ENCODE peak calls at places on chromosomes 6 and 20, in four cellular contexts. One of them, this sample, is unnamed.

GRCh38 chr20:48431635-48432034 is 396.2 kb downstream of the PREX1 start:
- DNase-seq in fibroblast of lung: no peak
- DNase-seq in lower lobe of right lung: no peak
- DNase-seq in upper lobe of right lung: no peak
- DNase-seq in this sample: no peak

GRCh38 chr6:156720739-156721714 is 56.2 kb upstream of the ARID1B start:
- DNase-seq in lower lobe of right lung: peak
- DNase-seq in upper lobe of right lung: peak
- DNase-seq in fibroblast of lung: no peak
- DNase-seq in this sample: no peak

GRCh38 chr6:137145421-137145820 is 28.0 kb downstream of the IL22RA2 start:
- DNase-seq in fibroblast of lung: no peak
- DNase-seq in lower lobe of right lung: no peak
- DNase-seq in upper lobe of right lung: no peak
- DNase-seq in this sample: no peak

GRCh38 chr6:137361701-137362100 is 132.5 kb downstream of the OLIG3 start:
- DNase-seq in fibroblast of lung: no peak
- DNase-seq in upper lobe of right lung: no peak
- DNase-seq in lower lobe of right lung: no peak
- DNase-seq in this sample: no peak

GRCh38 chr6:42332916-42333315 is 115.3 kb upstream of the MRPS10 start:
- DNase-seq in lower lobe of right lung: no peak
- DNase-seq in upper lobe of right lung: no peak
- DNase-seq in fibroblast of lung: no peak
- DNase-seq in this sample: no peak

GRCh38 chr6:9360881-9361280 is 925.5 kb upstream of the SLC35B3 start:
- DNase-seq in lower lobe of right lung: no peak
- DNase-seq in fibroblast of lung: peak
- DNase-seq in upper lobe of right lung: no peak
- DNase-seq in this sample: no peak

GRCh38 chr6:121436966-121437756 is 1.7 kb downstream of the GJA1 start:
- DNase-seq in upper lobe of right lung: peak
- DNase-seq in lower lobe of right lung: peak
- DNase-seq in fibroblast of lung: peak
- DNase-seq in this sample: no peak

GRCh38 chr20:39170896-39171463 is 208.8 kb downstream of the DHX35 start:
- DNase-seq in lower lobe of right lung: no peak
- DNase-seq in fibroblast of lung: no peak
- DNase-seq in upper lobe of right lung: no peak
- DNase-seq in this sample: no peak

GRCh38 chr6:169895000-169895759 is 143.8 kb downstream of the ERMARD start:
- DNase-seq in lower lobe of right lung: no peak
- DNase-seq in upper lobe of right lung: no peak
- DNase-seq in fibroblast of lung: no peak
- DNase-seq in this sample: no peak

GRCh38 chr6:159981591-159982245 is 12.8 kb downstream of the IGF2R start:
- DNase-seq in upper lobe of right lung: no peak
- DNase-seq in lower lobe of right lung: peak
- DNase-seq in fibroblast of lung: peak
- DNase-seq in this sample: peak

GRCh38 chr6:112827793-112828192 is 480.7 kb downstream of the RFPL4B start:
- DNase-seq in fibroblast of lung: peak
- DNase-seq in upper lobe of right lung: no peak
- DNase-seq in lower lobe of right lung: no peak
- DNase-seq in this sample: no peak

GRCh38 chr6:133623065-133623464 is 265.8 kb upstream of the TCF21 start:
- DNase-seq in upper lobe of right lung: no peak
- DNase-seq in lower lobe of right lung: no peak
- DNase-seq in fibroblast of lung: peak
- DNase-seq in this sample: no peak

GRCh38 chr6:31737315-31738047 is 1.2 kb upstream of the CLIC1 start:
- DNase-seq in lower lobe of right lung: no peak
- DNase-seq in upper lobe of right lung: no peak
- DNase-seq in fibroblast of lung: no peak
- DNase-seq in this sample: no peak
- H3K4me3 ChIP-seq in lower lobe of right lung: peak
- H3K4me3 ChIP-seq in upper lobe of right lung: peak
- H3K4me3 ChIP-seq in fibroblast of lung: peak
- H3K4me3 ChIP-seq in this sample: peak

DNA sequence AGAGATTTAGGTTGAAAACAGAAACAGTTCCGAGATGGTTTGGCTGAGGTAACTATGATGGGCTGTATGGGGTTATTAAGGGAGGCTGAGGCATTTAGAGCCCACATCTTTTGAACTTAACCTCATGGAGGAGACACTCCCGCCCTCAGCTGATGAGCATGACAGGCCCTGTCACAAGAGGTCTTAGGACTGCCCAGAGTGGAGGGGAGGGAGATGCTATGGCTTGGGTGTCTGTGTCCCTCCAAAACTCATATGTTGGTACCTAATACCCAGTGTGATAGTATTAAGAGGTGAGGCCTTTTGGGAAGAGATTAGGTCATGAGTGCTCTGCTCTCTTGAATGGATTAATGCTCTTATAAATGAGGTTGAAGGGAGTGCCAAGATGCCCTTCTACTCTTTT is 126.6 kb downstream of the CDC5L start:
- DNase-seq in upper lobe of right lung: peak
- DNase-seq in lower lobe of right lung: no peak
- DNase-seq in fibroblast of lung: no peak
- DNase-seq in this sample: no peak
- H3K4me3 ChIP-seq in upper lobe of right lung: no peak
- H3K4me3 ChIP-seq in lower lobe of right lung: no peak
- H3K4me3 ChIP-seq in fibroblast of lung: no peak
- H3K4me3 ChIP-seq in this sample: no peak

DNA sequence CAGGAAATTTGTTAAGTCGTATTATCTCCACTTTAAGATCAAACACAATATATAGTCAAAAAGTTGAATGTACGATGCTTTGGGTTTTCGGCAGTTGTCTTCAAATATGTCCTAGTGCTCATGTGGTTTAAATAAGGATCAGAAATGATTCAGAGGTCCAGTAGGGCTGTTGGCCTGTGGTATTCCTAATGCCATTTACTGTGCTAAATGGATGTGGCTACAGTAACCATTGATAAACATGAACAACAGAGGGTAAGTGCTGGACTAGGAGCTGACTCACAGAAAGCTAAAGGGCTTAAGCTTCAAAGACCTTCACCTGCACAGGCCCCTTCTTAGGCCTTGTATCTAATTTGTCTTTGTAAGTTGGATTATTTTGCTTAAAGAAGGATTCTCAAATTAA is 80.5 kb upstream of the TPD52L1 start:
- DNase-seq in lower lobe of right lung: no peak
- DNase-seq in fibroblast of lung: peak
- DNase-seq in upper lobe of right lung: no peak
- DNase-seq in this sample: no peak
- H3K4me3 ChIP-seq in lower lobe of right lung: no peak
- H3K4me3 ChIP-seq in fibroblast of lung: no peak
- H3K4me3 ChIP-seq in upper lobe of right lung: no peak
- H3K4me3 ChIP-seq in this sample: no peak

GRCh38 chr20:12535770-12536169 is 473.0 kb upstream of the SPTLC3 start:
- DNase-seq in lower lobe of right lung: no peak
- DNase-seq in upper lobe of right lung: no peak
- DNase-seq in fibroblast of lung: no peak
- DNase-seq in this sample: no peak

GRCh38 chr20:12531626-12532025 is 477.1 kb upstream of the SPTLC3 start:
- DNase-seq in fibroblast of lung: no peak
- DNase-seq in lower lobe of right lung: no peak
- DNase-seq in upper lobe of right lung: no peak
- DNase-seq in this sample: no peak

GRCh38 chr20:12535316-12535715 is 473.5 kb upstream of the SPTLC3 start:
- DNase-seq in lower lobe of right lung: no peak
- DNase-seq in upper lobe of right lung: no peak
- DNase-seq in fibroblast of lung: no peak
- DNase-seq in this sample: no peak
- H3K4me3 ChIP-seq in lower lobe of right lung: no peak
- H3K4me3 ChIP-seq in upper lobe of right lung: no peak
- H3K4me3 ChIP-seq in fibroblast of lung: no peak
- H3K4me3 ChIP-seq in this sample: no peak

GRCh38 chr20:31757254-31757653 is 18.2 kb downstream of the TPX2 start:
- DNase-seq in lower lobe of right lung: no peak
- DNase-seq in fibroblast of lung: no peak
- DNase-seq in upper lobe of right lung: no peak
- DNase-seq in this sample: no peak
- H3K4me3 ChIP-seq in lower lobe of right lung: no peak
- H3K4me3 ChIP-seq in fibroblast of lung: no peak
- H3K4me3 ChIP-seq in upper lobe of right lung: no peak
- H3K4me3 ChIP-seq in this sample: no peak

DNA sequence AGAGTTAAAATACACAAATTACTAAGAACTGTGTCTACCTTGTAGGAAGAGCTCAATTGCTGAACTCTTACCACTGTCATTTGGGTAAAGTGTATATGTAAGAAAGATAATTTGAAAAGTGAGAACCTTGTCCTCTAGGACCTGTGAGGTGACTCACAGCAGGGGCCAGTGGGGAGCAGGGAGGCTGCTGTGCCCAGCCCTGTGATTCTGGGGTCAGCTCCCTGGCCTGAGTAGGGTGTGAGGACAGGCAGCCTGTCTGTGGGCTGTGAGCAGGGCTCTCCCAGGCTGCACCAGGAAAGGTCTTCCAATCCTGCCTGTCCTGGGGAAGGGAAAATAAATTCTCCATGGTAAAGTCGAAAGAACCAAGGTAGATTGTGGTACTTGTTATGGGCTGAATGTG is 27.3 kb upstream of the SIRPG start:
- DNase-seq in fibroblast of lung: no peak
- DNase-seq in lower lobe of right lung: no peak
- DNase-seq in upper lobe of right lung: no peak
- DNase-seq in this sample: no peak
- H3K4me3 ChIP-seq in fibroblast of lung: no peak
- H3K4me3 ChIP-seq in lower lobe of right lung: no peak
- H3K4me3 ChIP-seq in upper lobe of right lung: no peak
- H3K4me3 ChIP-seq in this sample: no peak

DNA sequence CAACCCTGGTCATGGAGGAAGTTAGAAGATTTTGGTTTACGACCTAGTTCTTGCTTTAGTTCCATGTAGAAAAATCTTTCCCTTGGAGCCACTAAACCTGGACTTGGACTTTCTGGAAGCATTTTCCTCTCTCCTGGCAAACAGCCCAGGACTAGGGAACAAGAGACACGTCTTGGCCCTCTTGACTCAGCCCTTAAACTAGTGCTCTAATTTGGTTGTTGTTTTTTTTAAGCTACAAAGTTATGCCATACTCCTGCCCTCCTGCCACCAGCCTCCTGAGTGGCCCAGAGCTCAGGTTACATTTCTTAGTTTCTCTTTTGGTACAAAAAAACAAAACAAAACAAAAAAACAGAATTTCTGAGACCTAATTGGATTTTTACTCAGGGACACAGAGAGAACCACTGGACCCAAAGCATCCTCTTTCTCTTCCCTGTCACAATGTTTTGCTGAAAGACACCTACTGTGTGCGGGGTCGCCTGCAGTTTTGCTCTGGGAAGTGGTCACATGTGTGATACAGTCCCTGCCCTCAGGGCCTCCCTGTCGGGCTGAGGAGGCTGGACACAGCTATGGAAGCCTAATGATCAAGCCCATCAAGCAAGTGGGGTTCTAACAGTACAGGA is 32.3 kb upstream of the SCUBE3 start:
- DNase-seq in lower lobe of right lung: no peak
- DNase-seq in fibroblast of lung: peak
- DNase-seq in upper lobe of right lung: no peak
- DNase-seq in this sample: no peak
- H3K4me3 ChIP-seq in lower lobe of right lung: no peak
- H3K4me3 ChIP-seq in fibroblast of lung: no peak
- H3K4me3 ChIP-seq in upper lobe of right lung: no peak
- H3K4me3 ChIP-seq in this sample: no peak

GRCh38 chr20:20711413-20711812 is 1.0 kb downstream of the RALGAPA2 start:
- DNase-seq in upper lobe of right lung: no peak
- DNase-seq in fibroblast of lung: no peak
- DNase-seq in lower lobe of right lung: no peak
- DNase-seq in this sample: no peak

GRCh38 chr20:20712004-20712473 is 405 bp downstream of the RALGAPA2 start:
- DNase-seq in lower lobe of right lung: no peak
- DNase-seq in fibroblast of lung: no peak
- DNase-seq in upper lobe of right lung: no peak
- DNase-seq in this sample: no peak

GRCh38 chr20:20710443-20710842 is 2.0 kb downstream of the RALGAPA2 start:
- DNase-seq in lower lobe of right lung: no peak
- DNase-seq in upper lobe of right lung: no peak
- DNase-seq in fibroblast of lung: no peak
- DNase-seq in this sample: no peak

GRCh38 chr20:20710847-20711315 is 1.6 kb downstream of the RALGAPA2 start:
- DNase-seq in fibroblast of lung: no peak
- DNase-seq in lower lobe of right lung: peak
- DNase-seq in upper lobe of right lung: no peak
- DNase-seq in this sample: no peak

GRCh38 chr20:20709858-20710257 is 2.6 kb downstream of the RALGAPA2 start:
- DNase-seq in lower lobe of right lung: no peak
- DNase-seq in fibroblast of lung: no peak
- DNase-seq in upper lobe of right lung: no peak
- DNase-seq in this sample: no peak
- H3K4me3 ChIP-seq in lower lobe of right lung: peak
- H3K4me3 ChIP-seq in fibroblast of lung: no peak
- H3K4me3 ChIP-seq in upper lobe of right lung: peak
- H3K4me3 ChIP-seq in this sample: no peak